ENCODE peak calls at places on chromosomes 7 and 10, in nine cellular contexts. D, R, B, M, H, X, Y, Z and J are unnamed samples.

GRCh38 chr10:12782537-12782936 is 219.0 kb downstream of the CCDC3 start:
- DNase-seq in D (peak; percentile 42), R (no peak), B (peak; percentile 39), M (peak; percentile 72), H (peak; percentile 6), X (peak; percentile 65), Y (no peak), Z (peak; percentile 52), J (peak; percentile 54)

GRCh38 chr7:149714910-149715471 is 58.4 kb downstream of the ZNF467 start:
- DNase-seq in D (no peak), R (no peak), B (peak; percentile 5), M (no peak), H (peak; percentile 48), X (no peak), Y (peak; percentile 53), Z (no peak), J (no peak)

GRCh38 chr7:141541375-141541774 is 9.8 kb upstream of the AGK start:
- DNase-seq in D (no peak), R (no peak), B (no peak), M (no peak), H (no peak), X (no peak), Y (no peak), Z (no peak), J (no peak)

GRCh38 chr7:90952649-90952991 is 311.6 kb upstream of the FZD1 start:
- DNase-seq in D (no peak), R (no peak), B (no peak), M (peak; percentile 60), H (no peak), X (no peak), Y (no peak), Z (peak; percentile 78), J (peak; percentile 82)

GRCh38 chr7:132793474-132793873 is 217.2 kb upstream of the PLXNA4 start:
- DNase-seq in D (no peak), R (no peak), B (no peak), M (no peak), H (no peak), X (no peak), Y (no peak), Z (no peak), J (no peak)

GRCh38 chr10:19638173-19638872 is 177.9 kb upstream of the PLXDC2 start:
- DNase-seq in D (no peak), R (no peak), B (peak; percentile 10), M (no peak), H (peak; percentile 34), X (no peak), Y (no peak), Z (no peak), J (peak; percentile 14)

GRCh38 chr10:29119374-29119773 is 169.5 kb upstream of the LYZL1 start:
- DNase-seq in D (peak; percentile 29), R (no peak), B (peak; percentile 53), M (peak; percentile 94), H (no peak), X (peak; percentile 61), Y (peak; percentile 48), Z (peak; percentile 72), J (peak; percentile 59)

GRCh38 chr7:96837583-96837982 is 127.9 kb upstream of the SEM1 start:
- DNase-seq in D (no peak), R (no peak), B (no peak), M (no peak), H (no peak), X (no peak), Y (no peak), Z (no peak), J (no peak)

GRCh38 chr10:26453850-26454249 is 15.7 kb downstream of the APBB1IP start:
- DNase-seq in D (no peak), R (no peak), B (no peak), M (no peak), H (no peak), X (no peak), Y (no peak), Z (no peak), J (no peak)

GRCh38 chr10:26454891-26455290 is 16.8 kb downstream of the APBB1IP start:
- DNase-seq in D (no peak), R (no peak), B (no peak), M (no peak), H (no peak), X (no peak), Y (no peak), Z (no peak), J (no peak)

GRCh38 chr10:26451903-26452302 is 13.8 kb downstream of the APBB1IP start:
- DNase-seq in D (no peak), R (no peak), B (no peak), M (no peak), H (no peak), X (no peak), Y (no peak), Z (no peak), J (no peak)

GRCh38 chr10:26457088-26457487 is 18.9 kb downstream of the APBB1IP start:
- DNase-seq in D (no peak), R (no peak), B (no peak), M (no peak), H (no peak), X (no peak), Y (peak; percentile 21), Z (no peak), J (no peak)

GRCh38 chr10:26455567-26456315 is 17.6 kb downstream of the APBB1IP start:
- DNase-seq in D (no peak), R (no peak), B (no peak), M (no peak), H (no peak), X (no peak), Y (no peak), Z (no peak), J (no peak)
- TF ChIP-seq EZH2 in D (no peak), R (no peak), B (no peak), M (no peak), H (no peak), X (no peak), Y (no peak), Z (no peak), J (no peak)

GRCh38 chr7:104160375-104160774 is 47.4 kb downstream of the ORC5 start:
- DNase-seq in D (no peak), R (no peak), B (peak; percentile 38), M (peak; percentile 12), H (no peak), X (no peak), Y (peak; percentile 27), Z (no peak), J (peak; percentile 40)
- TF ChIP-seq CTCF in D (peak; percentile 11), R (no peak), B (peak; percentile 61), M (no peak), H (peak; percentile 25), X (no peak), Y (peak; percentile 41), Z (peak; percentile 53), J (peak; percentile 60)

DNA sequence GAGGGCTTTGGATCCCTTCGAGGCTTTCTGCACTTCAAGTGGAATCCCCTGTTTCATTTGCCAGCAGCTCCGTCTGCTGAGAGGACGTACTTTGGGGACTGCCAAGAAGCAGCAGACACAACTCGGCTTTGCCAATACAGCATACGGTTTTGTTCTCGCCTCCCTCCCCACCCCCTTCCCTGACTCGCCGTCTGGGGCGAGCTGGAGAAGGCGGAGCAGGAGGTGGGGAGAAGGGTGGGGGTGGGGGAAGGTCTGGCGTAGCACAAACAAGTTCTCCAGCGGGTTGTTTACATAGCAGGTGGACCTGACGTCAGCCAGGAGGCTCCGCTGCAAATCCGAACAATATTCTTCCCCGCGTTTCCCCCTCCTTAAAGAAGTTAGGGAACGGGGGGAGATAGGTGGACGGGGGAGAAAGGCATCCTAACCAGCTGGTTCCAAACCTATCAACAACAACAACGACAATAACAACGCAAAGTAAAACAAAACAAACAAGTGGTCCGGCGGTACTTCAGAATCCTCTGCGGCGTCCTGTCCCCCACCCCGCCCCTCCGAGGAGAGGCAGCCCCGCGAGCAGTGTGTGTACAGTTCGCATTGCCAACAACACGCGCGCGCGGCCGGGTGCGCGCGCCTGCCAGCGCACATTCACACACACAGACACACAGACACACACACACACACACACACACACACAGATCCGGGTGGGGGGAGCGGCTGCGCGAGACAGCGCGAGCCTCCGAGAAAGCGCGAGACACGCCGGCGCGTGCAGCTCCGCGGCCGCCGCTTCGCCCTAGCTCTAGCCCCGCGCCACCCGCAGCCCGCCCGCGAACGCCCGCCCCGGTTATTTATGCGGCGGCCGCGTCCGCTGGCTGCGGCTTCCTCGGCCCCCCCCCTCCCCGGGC is 167.0 kb upstream of the PPP1R3A start:
- DNase-seq in D (peak; percentile 64), R (no peak), B (peak; percentile 22), M (peak; percentile 87), H (peak; percentile 16), X (no peak), Y (peak; percentile 97), Z (peak; percentile 76), J (peak; percentile 73)
- TF ChIP-seq EZH2 in D (no peak), R (no peak), B (peak; percentile 74), M (peak; percentile 76), H (peak; percentile 95), X (no peak), Y (no peak), Z (no peak), J (no peak)

GRCh38 chr7:77995717-77996116 is 197.1 kb downstream of the PHTF2 start:
- DNase-seq in D (no peak), R (no peak), B (no peak), M (peak; percentile 74), H (no peak), X (peak; percentile 63), Y (no peak), Z (peak; percentile 55), J (peak; percentile 23)
- TF ChIP-seq CTCF in D (peak; percentile 52), R (no peak), B (peak; percentile 27), M (peak; percentile 54), H (peak; percentile 3), X (peak; percentile 89), Y (no peak), Z (peak; percentile 54), J (peak; percentile 32)

DNA sequence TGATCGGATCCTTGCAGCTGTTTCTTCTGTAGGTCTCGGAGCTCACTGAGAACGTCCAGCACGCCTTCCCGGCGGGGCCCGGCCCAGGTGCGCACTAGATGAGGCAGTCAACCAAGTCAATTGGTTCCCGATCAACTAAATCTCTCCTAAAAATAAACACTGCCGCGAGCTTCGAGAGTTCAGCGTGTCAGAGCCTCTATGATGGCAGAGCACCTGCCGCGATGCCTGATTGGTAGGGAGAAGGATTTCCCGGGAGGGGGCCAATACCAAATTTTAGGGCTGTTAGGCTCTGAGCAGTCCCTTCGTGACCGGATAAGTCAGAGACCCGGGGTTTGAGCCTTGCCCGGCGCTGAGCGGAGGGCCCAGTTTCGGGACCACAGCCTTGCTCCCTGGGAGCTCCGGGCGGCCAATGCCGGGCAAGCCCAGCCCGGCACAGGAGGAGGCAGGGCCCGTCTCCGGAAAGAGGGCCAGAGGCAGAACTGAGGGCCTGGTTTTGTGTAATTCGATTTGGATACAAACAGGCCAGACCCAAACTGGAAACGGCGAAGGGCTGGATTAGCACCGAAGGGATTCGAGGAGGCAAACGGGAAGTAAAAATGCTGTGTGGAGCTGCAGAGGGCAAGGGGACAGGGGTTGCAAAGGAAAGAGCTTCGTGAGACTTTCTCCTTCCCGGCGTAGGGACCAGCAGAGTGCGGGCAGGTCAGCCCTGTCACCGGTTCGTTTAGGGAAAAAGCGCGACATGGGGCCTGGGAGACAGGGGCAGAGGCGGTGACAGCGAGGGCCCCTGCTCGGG is 583 bp downstream of the SLC26A5 start:
- DNase-seq in D (no peak), R (no peak), B (no peak), M (peak; percentile 60), H (no peak), X (no peak), Y (no peak), Z (peak; percentile 21), J (no peak)
- TF ChIP-seq EZH2 in D (no peak), R (peak; percentile 88), B (no peak), M (no peak), H (peak; percentile 63), X (peak; percentile 43), Y (no peak), Z (peak; percentile 85), J (peak; percentile 58)

GRCh38 chr7:6008668-6009611 is at the start of the genes AIMP2 and PMS2:
- DNase-seq in D (peak; percentile 98), R (peak; percentile 91), B (peak; percentile 98), M (peak; percentile 99), H (peak; percentile 99), X (peak; percentile 96), Y (peak; percentile 99), Z (peak; percentile 99), J (peak; percentile 99)
- TF ChIP-seq CTCF in D (no peak), R (no peak), B (no peak), M (peak; percentile 3), H (no peak), X (peak; percentile 37), Y (peak; percentile 14), Z (peak; percentile 20), J (peak; percentile 17)